ENCODE peak calls at places on chromosomes 7 and 10, in ten cellular contexts. P is PC-9, O is neural progenitor cell, Y is astrocyte, E is HCT116, R is GM23338, X is hepatocyte, U is fibroblast of lung, Z is H1, H is mammary epithelial cell. B is an unnamed sample.

GRCh38 chr7:110569486-110569885 is 521.4 kb upstream of the LRRN3 start:
- DNase-seq in P (no peak), O (no peak), Y (no peak), E (no peak), R (no peak), X (no peak), U (no peak), Z (no peak), H (no peak), B (no peak)

GRCh38 chr7:138924551-138925225 is 56.5 kb downstream of the KIAA1549 start:
- DNase-seq in P (no peak), O (peak; percentile 61), Y (no peak), E (no peak), R (no peak), X (no peak), U (no peak), Z (no peak), H (no peak), B (no peak)

GRCh38 chr10:115092555-115093285 is 445 bp upstream of the ATRNL1 start:
- DNase-seq in P (no peak), O (peak; percentile 80), Y (peak; percentile 18), E (no peak), R (peak; percentile 77), X (peak; percentile 68), U (peak; percentile 58), Z (no peak), H (peak; percentile 5), B (peak; percentile 79)

GRCh38 chr7:36391436-36392198 is 2.0 kb downstream of the ANLN start:
- DNase-seq in P (peak; percentile 24), O (no peak), Y (no peak), E (no peak), R (no peak), X (no peak), U (peak; percentile 48), Z (no peak), H (peak; percentile 54), B (peak; percentile 31)

GRCh38 chr10:126252884-126253612 is 135.2 kb downstream of the ADAM12 start:
- DNase-seq in P (peak; percentile 42), O (no peak), Y (peak; percentile 100), E (no peak), R (no peak), X (peak; percentile 51), U (peak; percentile 97), Z (no peak), H (peak; percentile 70), B (no peak)

GRCh38 chr10:88064608-88065383 is 201.4 kb downstream of the PTEN start:
- DNase-seq in P (no peak), O (no peak), Y (no peak), E (no peak), R (no peak), X (peak; percentile 45), U (peak; percentile 90), Z (no peak), H (no peak), B (peak; percentile 71)

GRCh38 chr10:95485030-95485429 is 76.1 kb downstream of the SORBS1 start:
- DNase-seq in P (no peak), O (no peak), Y (peak; percentile 24), E (no peak), R (no peak), X (no peak), U (no peak), Z (no peak), H (no peak), B (no peak)

GRCh38 chr10:38050212-38050611 is 39.7 kb downstream of the ZNF33A start:
- DNase-seq in P (no peak), O (no peak), Y (no peak), E (no peak), R (no peak), X (no peak), U (no peak), Z (no peak), H (no peak), B (no peak)

GRCh38 chr10:117688358-117688757 is 145.8 kb downstream of the EMX2 start:
- DNase-seq in P (no peak), O (no peak), Y (no peak), E (no peak), R (no peak), X (no peak), U (no peak), Z (no peak), H (no peak), B (no peak)

GRCh38 chr7:100486753-100487446 is 3.2 kb downstream of the NYAP1 start:
- DNase-seq in P (no peak), O (peak; percentile 59), Y (peak; percentile 27), E (no peak), R (peak; percentile 88), X (peak; percentile 10), U (no peak), Z (no peak), H (no peak), B (no peak)

GRCh38 chr7:47734287-47734948 is 152.5 kb upstream of the TNS3 start:
- DNase-seq in P (no peak), O (no peak), Y (no peak), E (no peak), R (no peak), X (no peak), U (no peak), Z (no peak), H (no peak), B (no peak)

GRCh38 chr7:104625956-104626355 is 297.6 kb downstream of the LHFPL3 start:
- DNase-seq in P (no peak), O (no peak), Y (no peak), E (no peak), R (no peak), X (no peak), U (no peak), Z (no peak), H (no peak), B (no peak)

GRCh38 chr10:128686638-128687278 is 560.5 kb upstream of the MKI67 start:
- DNase-seq in P (no peak), O (no peak), Y (no peak), E (no peak), R (no peak), X (no peak), U (no peak), Z (no peak), H (no peak), B (no peak)
- H3K4me2 ChIP-seq in P (no peak overlapping the region), O (no peak overlapping the region), Y (no peak overlapping the region), E (no peak overlapping the region), R (no peak overlapping the region), X (no peak overlapping the region), U (no peak overlapping the region), Z (no peak overlapping the region), H (no peak overlapping the region), B (no peak overlapping the region)

GRCh38 chr10:119165171-119166110 is at the start of gene SFXN4:
- DNase-seq in P (peak; percentile 65), O (peak; percentile 67), Y (peak; percentile 27), E (peak; percentile 44), R (peak; percentile 67), X (peak; percentile 87), U (peak; percentile 43), Z (no peak), H (peak; percentile 48), B (peak; percentile 80)
- TF ChIP-seq EZH2 in P (no peak), O (no peak), Y (no peak), E (no peak), R (no peak), X (no peak), U (no peak), Z (no peak), H (no peak), B (no peak)

DNA sequence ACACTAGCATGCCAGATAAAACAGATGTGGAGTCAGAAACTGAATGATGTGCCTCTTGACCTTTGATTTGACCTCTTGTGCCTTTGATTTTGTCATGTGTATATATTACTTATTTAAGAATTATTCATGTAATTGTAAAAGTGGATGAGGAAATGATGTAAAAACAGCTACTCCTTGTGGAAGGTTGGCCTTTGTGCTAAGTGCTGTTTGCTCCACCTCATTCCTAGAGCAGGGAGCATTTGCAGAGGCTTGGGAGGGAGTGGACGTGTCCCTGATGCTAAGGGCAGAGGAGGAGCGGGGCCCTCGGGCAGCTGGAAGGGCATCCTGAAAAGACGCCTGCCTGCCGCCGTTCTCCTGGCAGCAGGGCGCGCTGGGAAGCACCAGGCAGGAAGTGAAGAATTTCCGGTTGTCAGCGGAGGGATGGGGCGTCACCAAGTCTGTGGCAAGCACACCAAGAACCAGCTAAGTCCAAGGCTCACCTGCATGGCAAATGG is 197.6 kb upstream of the ZNF32 start:
- DNase-seq in P (no peak), O (no peak), Y (peak; percentile 44), E (no peak), R (no peak), X (no peak), U (peak; percentile 89), Z (no peak), H (no peak), B (no peak)
- TF ChIP-seq CTCF in P (no peak), O (no peak), Y (no peak), E (no peak), R (no peak), X (no peak), U (no peak), Z (no peak), H (no peak), B (no peak)

GRCh38 chr10:112373912-112374338 is at the start of gene ACSL5:
- DNase-seq in P (no peak), O (no peak), Y (no peak), E (no peak), R (no peak), X (peak; percentile 48), U (no peak), Z (no peak), H (no peak), B (no peak)

GRCh38 chr10:112375721-112376577 is 2.0 kb downstream of the ACSL5 start:
- DNase-seq in P (peak; percentile 46), O (no peak), Y (no peak), E (no peak), R (no peak), X (no peak), U (peak; percentile 56), Z (no peak), H (no peak), B (peak; percentile 84)

GRCh38 chr10:112376578-112376855 is 2.6 kb downstream of the ACSL5 start:
- DNase-seq in P (no peak), O (no peak), Y (no peak), E (no peak), R (no peak), X (no peak), U (no peak), Z (no peak), H (no peak), B (no peak)

GRCh38 chr10:112370424-112370819 is 3.5 kb upstream of the ACSL5 start:
- DNase-seq in P (no peak), O (no peak), Y (no peak), E (no peak), R (no peak), X (no peak), U (no peak), Z (no peak), H (no peak), B (no peak)

DNA sequence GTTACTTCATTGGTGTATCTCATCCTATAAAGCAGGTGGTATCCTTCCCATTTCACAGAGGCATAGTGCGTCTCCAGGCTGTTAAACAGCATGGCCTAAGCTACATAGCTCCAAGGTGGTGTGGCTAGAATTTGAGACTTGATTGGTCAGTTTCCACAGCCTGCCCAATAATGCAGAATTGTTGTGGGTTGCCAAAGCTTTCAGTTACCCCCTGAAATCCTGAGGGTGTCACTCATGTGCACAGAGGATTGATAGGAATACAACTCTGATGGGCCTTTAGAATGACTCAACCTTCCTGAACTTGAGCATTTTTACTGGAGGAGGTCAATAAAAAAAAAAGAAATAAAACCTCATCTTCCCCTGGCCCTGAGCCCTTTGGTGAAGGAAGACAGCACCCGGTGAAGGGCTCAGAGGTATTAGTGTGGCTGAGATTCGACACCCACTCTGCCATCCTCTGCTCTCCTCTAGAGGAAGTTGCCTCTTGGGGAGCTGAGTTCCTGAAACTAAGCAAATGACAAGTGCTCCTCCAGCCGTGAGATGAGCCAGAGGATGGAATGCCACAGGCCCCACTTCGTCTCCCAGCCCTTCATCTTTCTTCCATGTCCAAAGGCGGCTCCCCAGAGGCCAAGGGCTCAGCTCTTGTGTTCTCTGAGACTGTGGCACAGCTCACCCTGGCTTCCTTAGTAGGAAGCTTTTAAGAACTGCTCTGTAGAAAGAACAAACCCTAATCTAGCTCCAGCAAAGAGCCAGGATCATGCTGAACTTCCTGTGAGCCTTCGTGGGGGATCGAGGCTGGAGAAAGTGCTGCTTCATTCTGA is 1.0 kb downstream of the ACSL5 start:
- DNase-seq in P (no peak), O (no peak), Y (no peak), E (peak; percentile 88), R (no peak), X (no peak), U (no peak), Z (no peak), H (no peak), B (peak; percentile 23)
- H3K4me2 ChIP-seq in P (peak overlapping the region; percentile 98), O (no peak overlapping the region), Y (peak overlapping the region; percentile 33), E (peak overlapping the region; percentile 65), R (no peak overlapping the region), X (peak overlapping the region; percentile 67), U (no peak overlapping the region), Z (no peak overlapping the region), H (no peak overlapping the region), B (peak overlapping the region; percentile 95)

B was measured in MM.1S.